ENCODE peak calls at places on chromosomes 4 and X, in four cellular contexts. H is HepG2, Y is K562, R is GM12878. K is an unnamed sample.

GRCh38 chrX:104324461-104324860 is 69.7 kb upstream of the ESX1 start:
- DNase-seq in R (no peak), H (no peak), Y (no peak), K (no peak)

GRCh38 chrX:21658746-21659145 is 616 bp upstream of the KLHL34 start:
- DNase-seq in H (no peak), Y (no peak), R (no peak), K (no peak)

GRCh38 chrX:100316987-100317386 is 93.1 kb downstream of the PCDH19 start:
- DNase-seq in H (no peak), Y (no peak), R (no peak), K (no peak)

GRCh38 chr4:139509727-139510410 is 46.1 kb downstream of the SETD7 start:
- DNase-seq in R (no peak), Y (no peak), H (peak), K (no peak)

GRCh38 chrX:55135171-55135570 is 46.4 kb downstream of the PAGE2 start:
- DNase-seq in H (peak), Y (peak), R (no peak), K (peak)

GRCh38 chrX:48573690-48574269 is 504 bp upstream of the RBM3 start:
- DNase-seq in R (no peak), H (no peak), Y (peak), K (peak)

GRCh38 chr4:28730304-28730703 is 1869.7 kb downstream of the STIM2 start:
- DNase-seq in R (no peak), H (no peak), Y (no peak), K (no peak)

GRCh38 chr4:47342796-47343195 is 120.7 kb downstream of the COMMD8 start:
- DNase-seq in R (no peak), H (no peak), Y (no peak), K (no peak)

GRCh38 chrX:151543706-151544105 is 19.8 kb upstream of the PASD1 start:
- DNase-seq in R (no peak), H (peak), Y (no peak), K (no peak)

GRCh38 chrX:11375614-11376119 is 82.5 kb downstream of the AMELX start:
- DNase-seq in R (no peak), H (no peak), Y (peak), K (no peak)
- TF ChIP-seq SP1 in R (no peak), H (no peak), Y (no peak), K (no peak)

GRCh38 chrX:146243071-146243470 is 425.4 kb downstream of the SLITRK2 start:
- DNase-seq in Y (no peak), H (no peak), R (no peak), K (no peak)
- TF ChIP-seq FOXK2 in Y (no peak), H (no peak), R (no peak), K (no peak)

DNA sequence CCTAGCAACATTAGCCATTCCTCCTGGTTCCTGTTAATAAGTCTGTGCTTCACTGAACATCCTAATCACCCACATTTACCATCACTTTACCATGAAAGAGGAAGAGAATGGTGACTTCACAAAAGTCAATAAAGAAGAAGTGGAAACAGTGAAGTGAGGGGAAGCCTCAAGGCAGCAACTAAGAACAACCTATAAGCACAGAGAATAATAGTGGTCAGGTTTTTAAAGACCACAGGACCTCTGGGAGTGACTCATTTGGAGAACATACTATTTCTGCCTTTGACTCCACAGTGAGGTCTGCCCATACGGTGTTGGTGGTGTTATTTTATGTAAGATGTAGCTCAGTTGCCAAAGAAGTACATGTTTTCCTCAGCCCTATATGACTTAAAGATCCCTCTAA is 86.0 kb upstream of the TET2 start:
- DNase-seq in R (peak), H (no peak), Y (no peak), K (no peak)
- TF ChIP-seq SP1 in R (peak), H (no peak), Y (no peak), K (no peak)

GRCh38 chr4:168269879-168270278 is 48.7 kb downstream of the DDX60 start:
- DNase-seq in R (no peak), H (no peak), Y (no peak), K (no peak)

GRCh38 chr4:168263039-168263438 is 55.5 kb downstream of the DDX60 start:
- DNase-seq in Y (no peak), R (no peak), H (no peak), K (no peak)

GRCh38 chr4:168259096-168259495 is 59.5 kb downstream of the DDX60 start:
- DNase-seq in H (no peak), Y (no peak), R (no peak), K (no peak)

GRCh38 chr4:168265327-168265726 is 53.2 kb downstream of the DDX60 start:
- DNase-seq in H (no peak), R (no peak), Y (no peak), K (no peak)

DNA sequence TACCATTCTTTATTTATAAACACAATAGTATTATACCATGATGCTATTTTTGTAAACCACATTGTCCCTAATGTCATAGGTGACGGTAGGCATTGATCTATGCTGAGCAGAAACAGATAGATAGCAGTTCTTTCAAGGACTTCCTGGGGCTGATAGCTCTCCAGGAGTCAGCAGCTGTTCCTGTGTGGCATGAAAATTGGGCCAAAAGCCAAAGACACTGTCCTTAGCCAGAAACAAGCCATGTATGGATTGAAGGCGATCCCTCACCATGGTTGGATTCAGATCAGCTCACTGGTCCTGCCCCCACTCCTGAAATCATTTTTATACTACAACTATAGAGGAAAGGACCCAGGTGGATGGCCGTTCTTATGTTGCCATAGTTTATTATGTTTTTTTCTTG is 53.6 kb downstream of the DDX60 start:
- DNase-seq in Y (no peak), R (no peak), H (no peak), K (no peak)
- TF ChIP-seq FOXK2 in Y (no peak), R (no peak), H (no peak), K (no peak)

DNA sequence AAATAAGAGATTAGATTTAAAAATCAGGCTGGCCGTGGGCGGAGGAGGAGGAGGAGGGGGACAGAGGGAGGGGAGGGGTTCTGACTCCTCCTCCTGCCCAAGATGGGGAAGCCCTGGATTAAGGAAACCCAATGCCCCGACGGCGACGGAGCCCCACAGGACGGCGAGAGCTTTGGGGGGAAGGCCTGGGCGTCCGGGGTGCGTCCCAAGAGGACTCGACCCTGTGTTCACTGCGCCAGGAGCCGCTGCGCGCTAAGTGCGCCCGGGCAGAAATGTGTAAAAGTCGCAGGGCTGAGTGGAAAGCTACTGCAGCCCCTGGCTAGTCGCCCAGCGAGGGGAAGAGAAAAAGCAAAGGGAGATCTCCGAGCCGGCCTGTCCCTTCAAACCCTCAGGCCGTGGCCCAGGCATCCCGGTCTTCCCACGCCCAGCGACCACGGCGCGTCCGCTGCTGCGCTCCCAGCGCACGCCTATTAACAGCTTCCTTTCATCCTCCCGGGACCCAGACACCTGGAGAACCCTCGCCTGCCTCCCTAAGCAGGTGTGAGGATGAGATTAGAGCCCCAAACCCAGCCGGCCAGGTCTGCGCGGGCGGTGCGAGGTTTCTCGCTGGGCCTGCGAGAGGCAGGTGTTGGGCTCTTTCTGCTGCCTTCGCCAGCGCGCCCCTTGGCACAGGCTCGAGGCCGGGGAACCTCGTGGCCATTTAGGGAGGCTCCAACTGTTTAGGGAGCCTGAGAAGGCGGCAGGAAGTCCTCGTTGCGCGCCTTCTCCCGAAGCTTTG is 1.4 kb upstream of the RPS6KA3 start:
- DNase-seq in R (no peak), Y (peak), H (no peak), K (no peak)
- TF ChIP-seq SP1 in R (no peak), Y (no peak), H (no peak), K (no peak)

DNA sequence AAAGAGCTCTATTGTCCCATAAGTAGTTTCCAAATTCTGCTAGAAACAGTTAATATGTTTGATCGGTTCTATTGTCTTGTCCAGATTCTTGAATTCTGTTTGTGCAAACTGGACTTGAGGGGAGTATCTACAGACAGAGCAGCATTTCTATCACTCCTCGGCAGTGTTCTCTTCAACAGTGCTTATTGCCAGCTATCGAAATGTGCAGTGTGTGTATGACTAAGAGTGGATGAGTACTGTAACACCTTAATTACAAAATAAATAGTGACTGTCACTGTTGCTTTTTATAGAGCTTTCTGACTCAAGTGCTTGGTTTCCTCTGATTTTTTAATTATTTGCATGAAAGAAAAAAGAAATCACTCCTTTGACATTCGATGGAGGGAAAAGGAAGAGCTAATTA is 274.6 kb downstream of the RPA4 start:
- DNase-seq in Y (no peak), R (no peak), H (no peak), K (no peak)
- TF ChIP-seq FOXK2 in Y (no peak), R (no peak), H (no peak), K (no peak)

GRCh38 chr4:127049506-127049905 is 583.3 kb upstream of the INTU start:
- DNase-seq in H (no peak), Y (no peak), R (no peak), K (no peak)
- TF ChIP-seq SP1 in H (no peak), Y (no peak), R (no peak), K (no peak)

GRCh38 chr4:151409470-151410313 is 716 bp downstream of the FHIP1A start:
- DNase-seq in Y (peak), R (no peak), H (peak), K (peak)

GRCh38 chr4:151408380-151408629 is 671 bp upstream of the FHIP1A start:
- DNase-seq in Y (no peak), H (no peak), R (no peak), K (no peak)

GRCh38 chr4:151408630-151409469 is at the start of gene FHIP1A:
- DNase-seq in Y (peak), R (no peak), H (peak), K (peak)

GRCh38 chr4:151407018-151407417 is 2.0 kb upstream of the FHIP1A start:
- DNase-seq in Y (no peak), R (no peak), H (no peak), K (no peak)

DNA sequence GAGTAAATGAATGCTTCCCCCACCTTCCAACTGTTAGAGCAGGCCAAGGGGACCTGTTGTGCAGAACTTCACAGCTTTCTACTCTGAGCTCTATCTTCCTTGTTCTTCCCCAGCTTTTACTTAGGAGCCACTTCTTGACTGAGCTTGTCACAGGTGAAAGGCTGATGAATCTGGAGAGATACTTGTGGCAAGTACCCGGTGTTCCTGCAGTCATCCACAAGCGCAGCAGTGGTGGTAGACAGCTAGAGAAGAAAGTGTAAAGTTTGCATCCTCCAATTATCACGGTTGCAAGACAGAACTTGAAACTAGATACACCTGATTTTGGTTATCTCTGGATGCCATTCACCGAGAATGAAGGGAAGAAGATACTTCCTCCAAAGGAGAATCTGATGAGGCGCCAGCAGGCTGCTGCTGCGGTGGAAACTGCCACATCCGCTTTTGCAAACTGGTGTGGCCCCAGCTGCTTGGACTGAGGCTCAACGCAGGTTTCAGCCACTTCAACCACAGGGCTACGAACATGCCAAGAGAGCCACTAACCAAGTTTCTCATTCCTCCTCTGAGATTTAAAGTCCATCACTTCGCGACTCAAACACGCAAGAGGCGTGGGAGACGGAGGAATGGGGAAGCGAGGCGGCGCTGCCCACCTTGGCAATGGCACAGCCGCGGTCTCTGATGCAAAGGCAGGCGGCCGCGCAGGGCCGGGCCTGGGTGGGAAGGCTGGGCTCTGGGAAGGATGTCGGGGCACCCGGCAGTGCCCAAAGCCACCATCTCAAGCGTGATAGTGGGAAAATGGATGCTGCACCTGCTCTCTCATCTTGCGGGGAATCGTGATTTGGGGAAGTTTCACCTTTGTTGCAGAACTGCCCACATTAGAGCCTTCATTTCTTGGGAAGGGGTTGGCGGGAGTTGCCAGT is 1.3 kb upstream of the FHIP1A start:
- DNase-seq in R (peak), Y (no peak), H (no peak), K (no peak)
- TF ChIP-seq FOXK2 in R (no peak), Y (no peak), H (no peak), K (no peak)

DNA sequence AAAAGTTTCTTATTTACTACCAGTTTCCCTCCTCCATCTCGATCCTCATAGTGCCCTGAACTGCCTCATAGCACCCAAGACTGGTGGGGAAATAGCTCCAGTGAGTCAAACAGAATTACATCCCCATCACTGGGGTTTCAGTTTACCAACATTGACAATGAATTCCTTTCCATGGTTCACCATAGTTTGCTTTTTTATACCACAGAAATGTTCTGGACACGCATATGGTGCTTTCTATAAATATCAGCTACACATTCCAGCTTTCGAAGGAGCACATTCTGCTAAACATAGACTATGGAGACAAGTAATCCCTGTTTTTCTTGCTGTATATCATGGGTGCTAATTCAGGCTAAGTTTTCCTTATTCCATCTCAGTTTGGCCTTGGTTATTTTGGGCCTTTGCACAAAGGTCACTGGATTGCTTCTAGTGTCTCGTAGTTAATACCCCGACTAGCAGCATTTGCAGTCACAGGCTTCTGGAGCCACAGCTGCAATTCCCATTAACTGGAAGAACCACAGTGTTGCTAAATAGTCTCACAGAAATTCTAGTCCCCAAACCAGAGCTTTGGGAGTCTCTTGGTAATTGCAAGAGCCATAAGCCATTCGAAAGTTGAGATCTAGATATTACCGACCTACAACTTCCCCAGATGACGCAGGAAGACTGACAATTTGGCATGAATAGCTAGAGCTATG is 53.4 kb upstream of the TRPC3 start:
- DNase-seq in R (no peak), Y (no peak), H (no peak), K (no peak)
- TF ChIP-seq SP1 in R (no peak), Y (no peak), H (no peak), K (no peak)